ENCODE peak calls at places on chromosomes 6 and 20, in ten cellular contexts. J is ovary, F is H7, Z is lower lobe of right lung, U is lower leg skin, X is uterus, Y is left lung, B is fibroblast of lung, O is heart left ventricle, E is fibroblast of pulmonary artery. H is an unnamed sample.

GRCh38 chr6:149264629-149265028 is 52.9 kb upstream of the TAB2 start:
- DNase-seq in J (no peak), F (no peak), Z (no peak), U (no peak), X (no peak), Y (no peak), B (no peak), O (no peak), E (no peak), H (no peak)

GRCh38 chr6:37624121-37624520 is 73.6 kb downstream of the MDGA1 start:
- DNase-seq in J (no peak), F (no peak), Z (no peak), U (no peak), X (no peak), Y (no peak), B (no peak), O (no peak), E (no peak), H (no peak)

GRCh38 chr20:61065853-61066252 is 186.2 kb upstream of the CDH4 start:
- DNase-seq in J (no peak), F (no peak), Z (no peak), U (no peak), X (no peak), Y (no peak), B (no peak), O (no peak), E (no peak), H (no peak)

GRCh38 chr6:138546733-138547185 is 47.5 kb upstream of the NHSL1 start:
- DNase-seq in J (no peak), F (no peak), Z (no peak), U (no peak), X (no peak), Y (no peak), B (peak; percentile 74), O (peak; percentile 15), E (peak; percentile 65), H (no peak)

GRCh38 chr20:10710995-10711775 is 37.4 kb upstream of the JAG1 start:
- DNase-seq in J (no peak), F (no peak), Z (no peak), U (no peak), X (no peak), Y (no peak), B (no peak), O (no peak), E (no peak), H (no peak)

GRCh38 chr6:145091102-145091826 is 644.1 kb downstream of the EPM2A start:
- DNase-seq in J (no peak), F (no peak), Z (no peak), U (no peak), X (no peak), Y (no peak), B (no peak), O (no peak), E (no peak), H (no peak)

GRCh38 chr20:18628330-18628941 is 40.6 kb downstream of the DTD1 start:
- DNase-seq in J (no peak), F (peak; percentile 77), Z (no peak), U (peak; percentile 56), X (no peak), Y (peak; percentile 61), B (no peak), O (no peak), E (no peak), H (peak; percentile 34)

GRCh38 chr20:36260316-36260715 is 24.0 kb downstream of the AAR2 start:
- DNase-seq in J (no peak), F (peak; percentile 39), Z (no peak), U (no peak), X (no peak), Y (no peak), B (no peak), O (no peak), E (no peak), H (no peak)

GRCh38 chr20:15675151-15675550 is 898.1 kb downstream of the KIF16B start:
- DNase-seq in J (no peak), F (no peak), Z (no peak), U (no peak), X (no peak), Y (no peak), B (no peak), O (no peak), E (no peak), H (no peak)

GRCh38 chr20:51275816-51276215 is 252.9 kb upstream of the KCNG1 start:
- DNase-seq in J (peak; percentile 25), F (no peak), Z (no peak), U (no peak), X (peak; percentile 47), Y (no peak), B (peak; percentile 38), O (no peak), E (peak; percentile 62), H (no peak)

GRCh38 chr6:161215193-161215592 is 58.7 kb downstream of the AGPAT4 start:
- DNase-seq in J (no peak), F (no peak), Z (no peak), U (no peak), X (no peak), Y (no peak), B (peak; percentile 99), O (no peak), E (peak; percentile 92), H (no peak)

GRCh38 chr6:156390621-156391378 is 386.4 kb upstream of the ARID1B start:
- DNase-seq in J (no peak), F (peak; percentile 16), Z (no peak), U (no peak), X (no peak), Y (no peak), B (no peak), O (no peak), E (no peak), H (no peak)
- H3K4me3 ChIP-seq in J (no peak overlapping the region), F (no peak overlapping the region), Z (no peak overlapping the region), U (no peak overlapping the region), X (no peak overlapping the region), Y (no peak overlapping the region), B (no peak overlapping the region), O (no peak overlapping the region), E (no peak overlapping the region), H (no peak overlapping the region)

DNA sequence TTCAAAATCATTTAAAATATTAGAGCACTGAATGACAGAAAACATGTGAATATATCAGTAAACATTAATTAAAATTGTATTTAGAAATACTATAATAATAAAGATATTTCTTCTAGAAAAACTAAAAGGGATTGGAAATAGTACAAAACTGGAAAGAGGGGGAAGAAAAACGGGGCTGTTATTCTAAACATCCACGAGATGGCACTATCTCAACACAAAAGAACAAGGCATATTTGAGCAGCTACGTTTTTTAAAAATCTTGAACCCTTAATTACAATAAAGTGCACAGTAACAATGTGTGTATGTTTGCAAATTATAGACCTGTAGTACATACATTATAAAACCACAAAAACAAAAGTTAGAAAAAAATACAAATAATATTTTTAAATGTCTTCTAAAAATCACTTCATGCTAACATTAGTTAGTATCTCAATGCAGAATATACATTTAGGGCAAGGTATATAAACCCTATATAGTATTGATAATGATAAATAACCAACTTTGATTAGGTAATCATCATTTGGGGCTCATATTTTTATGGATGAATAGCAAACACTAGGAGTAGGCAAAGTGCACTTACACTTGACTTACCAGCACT is 42.5 kb upstream of the PNISR start:
- DNase-seq in J (no peak), F (peak; percentile 22), Z (no peak), U (no peak), X (no peak), Y (no peak), B (peak; percentile 10), O (no peak), E (peak; percentile 49), H (no peak)
- H3K4me3 ChIP-seq in J (no peak overlapping the region), F (no peak overlapping the region), Z (no peak overlapping the region), U (no peak overlapping the region), X (no peak overlapping the region), Y (no peak overlapping the region), B (no peak overlapping the region), O (no peak overlapping the region), E (no peak overlapping the region), H (no peak overlapping the region)

GRCh38 chr6:136783495-136784270 is 8.6 kb downstream of the MAP3K5 start:
- DNase-seq in J (no peak), F (no peak), Z (peak; percentile 69), U (no peak), X (no peak), Y (peak; percentile 80), B (no peak), O (peak; percentile 35), E (no peak), H (no peak)
- H3K4me3 ChIP-seq in J (no peak overlapping the region), F (no peak overlapping the region), Z (peak overlapping the region; percentile 41), U (no peak overlapping the region), X (no peak overlapping the region), Y (no peak overlapping the region), B (no peak overlapping the region), O (no peak overlapping the region), E (no peak overlapping the region), H (no peak overlapping the region)

GRCh38 chr20:45469336-45470261 is at the start of gene WFDC2:
- DNase-seq in J (peak; percentile 26), F (peak; percentile 75), Z (peak; percentile 81), U (no peak), X (no peak), Y (peak; percentile 86), B (no peak), O (no peak), E (no peak), H (peak; percentile 77)
- H3K4me3 ChIP-seq in J (peak within 1 kb of the TSS; percentile 43), F (peak within 1 kb of the TSS; percentile 65), Z (peak within 1 kb of the TSS; percentile 61), U (peak within 1 kb of the TSS; percentile 2), X (peak within 1 kb of the TSS; percentile 27), Y (peak within 1 kb of the TSS; percentile 19), B (peak within 1 kb of the TSS; percentile 12), O (peak within 1 kb of the TSS; percentile 55), E (peak within 1 kb of the TSS; percentile 38), H (peak within 1 kb of the TSS; percentile 46)

H was measured in thyroid gland.